ENCODE peak calls at places on chromosomes 6 and 20, in four cellular contexts. Y is OCI-M1, C is mucosa of descending colon, B is osteoblast. G is an unnamed sample.

GRCh38 chr6:38524436-38525145 is 115.1 kb downstream of the BTBD9 start:
- DNase-seq in Y (no peak), C (no peak), B (peak), G (no peak)

GRCh38 chr20:6765469-6766058 is 1.9 kb upstream of the BMP2 start:
- DNase-seq in Y (peak), C (no peak), B (peak), G (peak)

GRCh38 chr20:25071722-25072121 is 10.2 kb downstream of the VSX1 start:
- DNase-seq in Y (no peak), C (no peak), B (no peak), G (no peak)

GRCh38 chr6:154508573-154509375 is 1.7 kb downstream of the CNKSR3 start:
- DNase-seq in Y (peak), C (no peak), B (peak), G (no peak)

GRCh38 chr6:15715060-15715459 is 52.2 kb upstream of the DTNBP1 start:
- DNase-seq in Y (no peak), C (no peak), B (no peak), G (no peak)

GRCh38 chr20:52242237-52243230 is 51.0 kb upstream of the ZFP64 start:
- DNase-seq in Y (peak), C (no peak), B (no peak), G (peak)

GRCh38 chr6:99905209-99906106 is 88.6 kb downstream of the MCHR2 start:
- DNase-seq in Y (peak), C (no peak), B (peak), G (peak)

GRCh38 chr20:5393218-5393870 is 76.6 kb upstream of the PROKR2 start:
- DNase-seq in Y (no peak), C (no peak), B (no peak), G (peak)

GRCh38 chr20:58223358-58223941 is 5.0 kb downstream of the ANKRD60 start:
- DNase-seq in Y (no peak), C (no peak), B (no peak), G (no peak)

GRCh38 chr6:138692058-138692977 is 81.3 kb upstream of the CCDC28A start:
- DNase-seq in Y (peak), C (peak), B (peak), G (peak)

GRCh38 chr6:38337819-38338465 is 301.8 kb downstream of the BTBD9 start:
- DNase-seq in Y (no peak), C (no peak), B (peak), G (no peak)

GRCh38 chr6:7920425-7920824 is 9.8 kb upstream of the TXNDC5 start:
- DNase-seq in Y (no peak), C (no peak), B (no peak), G (no peak)

GRCh38 chr6:26056583-26057350 is 30.5 kb upstream of the HFE start:
- DNase-seq in Y (peak), C (peak), B (no peak), G (peak)

GRCh38 chr6:3789018-3789895 is 37.7 kb upstream of the PXDC1 start:
- DNase-seq in Y (no peak), C (no peak), B (no peak), G (no peak)

GRCh38 chr6:50837589-50838445 is 19.1 kb downstream of the TFAP2B start:
- DNase-seq in Y (no peak), C (no peak), B (no peak), G (no peak)

GRCh38 chr6:132877003-132877402 is 62.6 kb downstream of the RPS12 start:
- DNase-seq in Y (peak), C (no peak), B (peak), G (no peak)

GRCh38 chr20:32356935-32357868 is 929 bp upstream of the ASXL1 start:
- DNase-seq in Y (peak), C (no peak), B (peak), G (no peak)

GRCh38 chr6:169960531-169960890 is 209.1 kb downstream of the ERMARD start:
- DNase-seq in Y (no peak), C (no peak), B (peak), G (no peak)

GRCh38 chr6:34341481-34341971 is 50.9 kb downstream of the NUDT3 start:
- DNase-seq in Y (no peak), C (no peak), B (peak), G (no peak)

GRCh38 chr20:50189681-50190250 is 864 bp upstream of the CEBPB start:
- DNase-seq in Y (peak), C (peak), B (peak), G (no peak)

GRCh38 chr20:15942130-15942529 is 631.1 kb downstream of the KIF16B start:
- DNase-seq in Y (no peak), C (no peak), B (no peak), G (no peak)

GRCh38 chr20:38840053-38840893 is 34.8 kb downstream of the PPP1R16B start:
- DNase-seq in Y (no peak), C (no peak), B (peak), G (no peak)

GRCh38 chr6:33848498-33848897 is 44.7 kb upstream of the MLN start:
- DNase-seq in Y (no peak), C (no peak), B (peak), G (no peak)

GRCh38 chr6:47061631-47062300 is 19.6 kb upstream of the ADGRF1 start:
- DNase-seq in Y (no peak), C (no peak), B (no peak), G (no peak)

GRCh38 chr20:63708301-63709148 is 686 bp downstream of the ZGPAT start:
- DNase-seq in Y (peak), C (peak), B (peak), G (no peak)

GRCh38 chr6:133415262-133415661 is 174.1 kb downstream of the EYA4 start:
- DNase-seq in Y (no peak), C (no peak), B (no peak), G (no peak)

GRCh38 chr20:24936526-24937407 is 12.3 kb upstream of the CST7 start:
- DNase-seq in Y (no peak), C (no peak), B (no peak), G (no peak)

GRCh38 chr6:137660296-137660731 is 166.1 kb upstream of the OLIG3 start:
- DNase-seq in Y (no peak), C (no peak), B (no peak), G (no peak)

GRCh38 chr6:152750694-152751093 is at the start of gene VIP:
- DNase-seq in Y (peak), C (no peak), B (no peak), G (peak)

GRCh38 chr6:43764767-43765166 is 5.2 kb upstream of the VEGFA start:
- DNase-seq in Y (no peak), C (no peak), B (no peak), G (no peak)

GRCh38 chr20:12023169-12023795 is 105.6 kb downstream of the BTBD3 start:
- DNase-seq in Y (no peak), C (no peak), B (no peak), G (no peak)